ENCODE peak calls at places on chromosome 12, in seven cellular contexts. T is neuronal stem cell, X is mesendoderm, D is mesenchymal stem cell, G is trophoblast cell, H is H1, L is H9. A is an unnamed sample.
A peak's percentile ranks its signal among the peaks of the same experiment; 100 is the strongest.

GRCh38 chr12:49671051-49671765 is 36.0 kb downstream of the FMNL3 start:
- DNase-seq in X (no peak), T (no peak), H (no peak), L (no peak), D (no peak), G (no peak), A (no peak)

GRCh38 chr12:116955382-116956021 is 44.8 kb downstream of the FBXW8 start:
- DNase-seq in X (peak; percentile 74), D (peak; percentile 38), L (no peak), H (no peak), T (no peak), G (peak; percentile 38), A (peak; percentile 26)

GRCh38 chr12:117006333-117006732 is 92.9 kb downstream of the TESC start:
- DNase-seq in G (no peak), L (no peak), T (no peak), D (no peak), H (no peak), X (no peak), A (no peak)

GRCh38 chr12:120196363-120196762 is 1.8 kb upstream of the GCN1 start:
- DNase-seq in D (peak; percentile 6), L (no peak), H (no peak), T (no peak), G (no peak), X (no peak), A (no peak)

GRCh38 chr12:2393016-2393415 is 340.2 kb downstream of the CACNA1C start:
- DNase-seq in L (no peak), D (no peak), G (no peak), H (no peak), X (no peak), T (no peak), A (no peak)

GRCh38 chr12:40622246-40622838 is 69.9 kb upstream of the CNTN1 start:
- DNase-seq in D (peak; percentile 15), H (peak; percentile 46), X (peak; percentile 65), T (peak; percentile 57), G (peak; percentile 56), L (peak; percentile 59), A (peak; percentile 43)

GRCh38 chr12:47772094-47772660 is 861 bp upstream of the SLC48A1 start:
- DNase-seq in H (no peak), G (no peak), L (no peak), T (no peak), D (no peak), X (peak; percentile 49), A (no peak)

GRCh38 chr12:132043216-132043615 is 93.5 kb downstream of the EP400 start:
- DNase-seq in X (no peak), G (no peak), D (no peak), H (no peak), T (no peak), L (no peak), A (no peak)

GRCh38 chr12:131033486-131033885 is 79.8 kb downstream of the ADGRD1 start:
- DNase-seq in H (no peak), X (no peak), D (no peak), L (no peak), G (no peak), T (no peak), A (no peak)

GRCh38 chr12:114213055-114213561 is 192.8 kb downstream of the TBX5 start:
- DNase-seq in H (no peak), G (no peak), L (no peak), X (peak; percentile 68), T (no peak), D (no peak), A (no peak)

GRCh38 chr12:107415834-107416233 is 269.8 kb upstream of the PWP1 start:
- DNase-seq in X (no peak), G (no peak), D (no peak), H (no peak), T (no peak), L (no peak), A (no peak)

GRCh38 chr12:125271850-125272249 is 206.6 kb downstream of the AACS start:
- DNase-seq in L (no peak), X (peak; percentile 22), G (no peak), H (no peak), T (no peak), D (no peak), A (no peak)

GRCh38 chr12:21647179-21647578 is 10.5 kb downstream of the LDHB start:
- DNase-seq in T (no peak), D (no peak), G (no peak), X (no peak), H (no peak), L (no peak), A (no peak)

GRCh38 chr12:57628280-57629191 is 4.5 kb downstream of the B4GALNT1 start:
- DNase-seq in D (no peak), L (peak; percentile 31), X (no peak), G (no peak), T (no peak), H (no peak), A (no peak)
- H2AK5ac ChIP-seq in D (no peak overlapping the region), L (no peak overlapping the region), X (no peak overlapping the region), G (no peak overlapping the region), T (no peak overlapping the region), H (peak overlapping the region; percentile 68), A (no peak overlapping the region)

DNA sequence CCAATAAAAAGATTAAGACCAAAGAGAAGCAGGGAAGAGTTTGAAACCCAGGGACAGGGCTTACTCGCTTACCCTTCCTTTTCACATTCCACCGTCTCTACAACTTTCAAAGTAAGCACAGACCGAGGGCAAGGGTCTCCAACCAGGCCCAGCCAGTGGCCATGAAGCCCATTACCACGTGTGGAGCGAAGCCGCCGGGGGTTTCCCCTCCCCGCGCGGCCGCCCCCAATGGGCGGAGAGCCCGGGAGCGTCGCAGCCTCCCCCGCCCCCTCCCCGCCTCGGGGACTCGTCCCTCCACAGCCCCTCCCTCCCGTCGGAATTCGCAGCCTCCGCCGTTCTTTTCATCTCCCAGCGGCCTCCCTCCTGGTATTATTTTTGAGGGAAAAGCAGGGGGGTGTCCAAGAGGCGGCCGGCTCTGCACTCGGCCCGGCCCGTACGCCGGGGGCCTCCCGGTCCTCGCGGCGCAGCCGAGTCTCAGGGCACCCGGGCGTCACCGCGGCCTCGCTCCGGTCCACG is 666 bp downstream of the NAP1L1 start:
- DNase-seq in H (no peak), T (peak; percentile 85), L (peak; percentile 85), X (peak; percentile 94), G (peak; percentile 64), D (peak; percentile 89), A (peak; percentile 62)
- H2AK5ac ChIP-seq in H (no peak overlapping the region), T (peak overlapping the region; percentile 95), L (no peak overlapping the region), X (no peak overlapping the region), G (peak overlapping the region; percentile 44), D (no peak overlapping the region), A (peak overlapping the region; percentile 70)

GRCh38 chr12:112012775-112013600 is at the start of the genes ERP29 and TMEM116:
- DNase-seq in D (peak; percentile 98), L (peak; percentile 100), T (peak; percentile 99), G (peak; percentile 99), X (peak; percentile 99), H (peak; percentile 97), A (peak; percentile 98)
- H2AK5ac ChIP-seq in D (no peak within 1 kb of the TSS), L (no peak within 1 kb of the TSS), T (peak within 1 kb of the TSS; percentile 96), G (peak within 1 kb of the TSS; percentile 4), X (no peak within 1 kb of the TSS), H (peak within 1 kb of the TSS; percentile 46), A (peak within 1 kb of the TSS; percentile 91)

GRCh38 chr12:79252358-79253075 is 387.9 kb downstream of the SYT1 start:
- DNase-seq in X (no peak), G (no peak), L (no peak), H (no peak), T (no peak), D (no peak), A (peak; percentile 67)
- H2AK5ac ChIP-seq in X (no peak overlapping the region), G (no peak overlapping the region), L (no peak overlapping the region), H (no peak overlapping the region), T (no peak overlapping the region), D (no peak overlapping the region), A (no peak overlapping the region)

A was measured in IMR-90.